ENCODE peak calls at places on chromosomes 1 and 21, in eight cellular contexts. V, U, K, N, Q, D, R and S are unnamed samples.

GRCh38 chr1:205791568-205792180 is 16.4 kb upstream of the RAB29 start:
- DNase-seq in V (peak; percentile 49), U (peak; percentile 42), K (no peak), N (peak; percentile 79), Q (no peak), D (peak; percentile 44), R (peak; percentile 42), S (no peak)

GRCh38 chr1:203678943-203679661 is 52.5 kb downstream of the ATP2B4 start:
- DNase-seq in V (no peak), U (peak; percentile 70), K (no peak), N (no peak), Q (no peak), D (no peak), R (no peak), S (no peak)

GRCh38 chr1:203187306-203188264 is 1.1 kb upstream of the CHI3L1 start:
- DNase-seq in V (no peak), U (no peak), K (no peak), N (no peak), Q (no peak), D (no peak), R (no peak), S (no peak)

GRCh38 chr1:84959294-84959693 is 37.6 kb downstream of the MCOLN2 start:
- DNase-seq in V (no peak), U (no peak), K (no peak), N (no peak), Q (no peak), D (peak; percentile 66), R (no peak), S (no peak)

GRCh38 chr21:15333943-15334342 is 269.1 kb upstream of the NRIP1 start:
- DNase-seq in V (no peak), U (no peak), K (no peak), N (no peak), Q (no peak), D (no peak), R (no peak), S (no peak)

GRCh38 chr1:159900086-159900680 is at the start of gene CFAP45:
- DNase-seq in V (peak; percentile 59), U (peak; percentile 68), K (no peak), N (peak; percentile 81), Q (peak; percentile 86), D (peak; percentile 56), R (peak; percentile 34), S (no peak)

GRCh38 chr1:164768045-164768402 is 209.0 kb downstream of the PBX1 start:
- DNase-seq in V (no peak), U (no peak), K (no peak), N (no peak), Q (no peak), D (peak; percentile 32), R (no peak), S (no peak)

GRCh38 chr1:217332426-217333065 is 298.3 kb downstream of the GPATCH2 start:
- DNase-seq in V (no peak), U (no peak), K (no peak), N (peak; percentile 18), Q (no peak), D (no peak), R (no peak), S (no peak)

GRCh38 chr1:103942029-103942428 is 192.3 kb downstream of the AMY1C start:
- DNase-seq in V (no peak), U (no peak), K (no peak), N (no peak), Q (no peak), D (no peak), R (no peak), S (no peak)

GRCh38 chr1:156114101-156114918 is at the start of gene LMNA:
- DNase-seq in V (peak; percentile 96), U (peak; percentile 97), K (peak; percentile 52), N (peak; percentile 95), Q (peak; percentile 93), D (peak; percentile 95), R (peak; percentile 98), S (no peak)

GRCh38 chr1:941588-942383 is 17.3 kb downstream of the NOC2L start:
- DNase-seq in V (peak; percentile 90), U (peak; percentile 34), K (no peak), N (peak; percentile 77), Q (peak; percentile 88), D (peak; percentile 51), R (peak; percentile 57), S (no peak)

GRCh38 chr1:10263450-10264082 is 53.2 kb downstream of the KIF1B start:
- DNase-seq in V (no peak), U (no peak), K (no peak), N (no peak), Q (no peak), D (no peak), R (no peak), S (no peak)

GRCh38 chr1:190478193-190479007 is 736 bp upstream of the BRINP3 start:
- DNase-seq in V (peak; percentile 24), U (peak; percentile 20), K (no peak), N (peak; percentile 15), Q (no peak), D (peak; percentile 37), R (no peak), S (no peak)

GRCh38 chr21:46064870-46065214 is 33.1 kb upstream of the COL6A2 start:
- DNase-seq in V (no peak), U (no peak), K (no peak), N (no peak), Q (no peak), D (no peak), R (no peak), S (peak; percentile 82)

GRCh38 chr1:101365186-101365585 is 128.4 kb downstream of the S1PR1 start:
- DNase-seq in V (no peak), U (no peak), K (no peak), N (no peak), Q (no peak), D (peak; percentile 54), R (peak; percentile 9), S (no peak)

GRCh38 chr1:212791261-212791675 is 309 bp downstream of the NSL1 start:
- DNase-seq in V (peak; percentile 81), U (peak; percentile 83), K (no peak), N (no peak), Q (no peak), D (peak; percentile 65), R (peak; percentile 80), S (peak; percentile 90)

GRCh38 chr21:31420988-31421387 is 76.9 kb upstream of the TIAM1 start:
- DNase-seq in V (no peak), U (no peak), K (no peak), N (no peak), Q (no peak), D (no peak), R (no peak), S (no peak)

GRCh38 chr1:12075195-12076114 is 12.4 kb downstream of the TNFRSF8 start:
- DNase-seq in V (no peak), U (peak; percentile 57), K (no peak), N (peak; percentile 69), Q (no peak), D (peak; percentile 94), R (peak; percentile 29), S (peak; percentile 11)

GRCh38 chr1:115757866-115758265 is 10.6 kb downstream of the CASQ2 start:
- DNase-seq in V (no peak), U (no peak), K (no peak), N (no peak), Q (no peak), D (no peak), R (no peak), S (no peak)

GRCh38 chr1:47592296-47592975 is 154.6 kb downstream of the FOXD2 start:
- DNase-seq in V (no peak), U (no peak), K (no peak), N (no peak), Q (no peak), D (no peak), R (no peak), S (no peak)

GRCh38 chr1:60149254-60149653 is 75.7 kb upstream of the C1orf87 start:
- DNase-seq in V (no peak), U (no peak), K (no peak), N (peak; percentile 72), Q (peak; percentile 72), D (no peak), R (no peak), S (no peak)

GRCh38 chr1:53291574-53291973 is 36.3 kb downstream of the LRP8 start:
- DNase-seq in V (peak; percentile 25), U (no peak), K (no peak), N (no peak), Q (no peak), D (no peak), R (no peak), S (no peak)
- TF ChIP-seq CTCF in V (no peak), U (peak; percentile 5), K (no peak), N (no peak), Q (no peak), D (peak; percentile 17), R (no peak), S (peak; percentile 32)

DNA sequence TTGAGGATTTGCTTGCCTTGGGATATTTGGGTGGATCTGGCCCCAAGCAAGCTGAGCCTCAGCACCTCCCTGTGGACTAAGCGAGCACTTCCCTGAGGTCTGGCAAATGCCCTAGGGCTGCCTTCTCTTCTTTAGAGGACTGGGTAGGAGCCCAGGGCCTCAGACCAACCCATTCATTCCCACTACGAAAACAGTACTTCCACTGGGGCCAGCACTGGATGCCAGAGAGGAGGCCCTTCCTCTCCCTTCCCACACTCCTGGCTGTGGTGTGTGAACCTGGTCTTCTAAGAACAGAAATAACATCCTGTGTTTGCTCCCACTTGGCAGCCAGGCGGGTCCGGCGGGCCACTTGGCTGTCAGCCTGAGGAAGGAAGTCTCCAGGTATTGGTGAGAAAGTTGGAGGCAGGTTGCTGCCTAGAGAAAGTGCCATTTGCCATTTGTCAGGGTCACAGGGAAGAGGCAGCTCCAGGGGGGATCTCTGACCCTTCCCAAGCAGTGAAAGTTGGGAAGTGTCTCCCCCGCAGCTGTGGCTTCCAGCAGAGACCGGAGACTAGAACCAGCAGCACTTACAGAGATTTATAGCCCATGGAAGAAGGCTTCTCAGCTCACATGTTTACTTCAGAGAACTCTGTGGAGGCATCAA is 323.5 kb downstream of the SIPA1L2 start:
- DNase-seq in V (no peak), U (no peak), K (no peak), N (no peak), Q (peak; percentile 67), D (no peak), R (no peak), S (no peak)
- TF ChIP-seq CTCF in V (no peak), U (peak; percentile 18), K (peak; percentile 25), N (no peak), Q (peak; percentile 36), D (no peak), R (no peak), S (peak; percentile 66)

DNA sequence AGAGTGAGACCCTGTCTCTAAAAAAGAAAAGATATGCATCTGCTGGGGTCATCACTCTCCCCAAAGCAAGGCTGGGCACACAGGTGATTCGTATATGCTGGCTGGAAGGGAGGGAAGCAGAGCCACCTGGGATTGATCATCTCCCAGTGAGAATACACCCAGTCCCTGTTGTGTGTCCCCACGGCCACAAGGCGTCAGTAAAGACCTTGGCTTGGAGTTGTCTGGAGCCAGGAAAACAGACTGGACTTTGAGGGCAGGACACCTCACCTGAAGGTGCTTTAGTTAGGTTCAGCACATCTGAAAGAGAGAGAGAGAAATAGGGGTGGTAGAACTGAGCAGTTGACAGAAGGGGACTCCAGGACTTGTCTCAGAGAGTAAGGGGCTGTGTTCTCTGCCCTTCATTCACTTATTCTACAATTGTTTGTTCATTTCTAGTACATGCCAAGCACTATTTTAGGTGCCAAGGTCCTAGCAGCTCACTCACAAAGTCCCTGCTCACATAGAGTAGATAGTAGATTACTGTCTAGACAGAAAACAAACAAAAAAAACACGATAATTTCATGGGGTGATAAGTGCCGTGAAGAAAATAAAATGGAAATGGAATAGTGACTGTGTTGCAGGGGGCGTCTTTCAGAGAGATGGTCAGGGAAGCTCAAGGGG is 13.5 kb downstream of the CITED4 start:
- DNase-seq in V (peak; percentile 74), U (peak; percentile 72), K (no peak), N (peak; percentile 76), Q (peak; percentile 74), D (peak; percentile 68), R (peak; percentile 63), S (no peak)
- TF ChIP-seq CTCF in V (peak; percentile 75), U (peak; percentile 99), K (peak; percentile 77), N (peak; percentile 89), Q (peak; percentile 81), D (peak; percentile 92), R (peak; percentile 94), S (peak; percentile 91)

GRCh38 chr1:162276493-162276892 is 100.2 kb downstream of the SPATA46 start:
- DNase-seq in V (peak; percentile 35), U (peak; percentile 16), K (no peak), N (no peak), Q (no peak), D (peak; percentile 25), R (peak; percentile 27), S (no peak)
- TF ChIP-seq CTCF in V (peak; percentile 66), U (no peak), K (peak; percentile 28), N (peak; percentile 34), Q (peak; percentile 36), D (peak; percentile 55), R (peak; percentile 32), S (peak; percentile 84)